ENCODE peak calls at places on chromosomes 6 and 20, in nine cellular contexts. B, P, W, J, D, A, G, V and Q are unnamed samples.

GRCh38 chr20:62319346-62319909 is 16.6 kb downstream of the ADRM1 start:
- DNase-seq in B (no peak), P (no peak), W (no peak), J (no peak), D (no peak), A (no peak), G (no peak), V (no peak), Q (no peak)

GRCh38 chr6:69601132-69601531 is 195.7 kb downstream of the LMBRD1 start:
- DNase-seq in B (no peak), P (no peak), W (no peak), J (no peak), D (no peak), A (no peak), G (no peak), V (peak; percentile 27), Q (no peak)

GRCh38 chr6:66336171-66336570 is 629.1 kb upstream of the EYS start:
- DNase-seq in B (no peak), P (no peak), W (no peak), J (no peak), D (no peak), A (no peak), G (no peak), V (no peak), Q (no peak)

GRCh38 chr20:43948455-43948854 is 33.8 kb downstream of the TOX2 start:
- DNase-seq in B (no peak), P (no peak), W (no peak), J (no peak), D (no peak), A (no peak), G (no peak), V (no peak), Q (no peak)

GRCh38 chr20:32984196-32984595 is 20.0 kb downstream of the SUN5 start:
- DNase-seq in B (no peak), P (no peak), W (no peak), J (no peak), D (no peak), A (no peak), G (no peak), V (no peak), Q (no peak)

GRCh38 chr6:34638834-34639736 is 57.5 kb downstream of the ILRUN start:
- DNase-seq in B (no peak), P (no peak), W (no peak), J (no peak), D (no peak), A (no peak), G (no peak), V (no peak), Q (no peak)

GRCh38 chr6:106724848-106725247 is 95.5 kb downstream of the QRSL1 start:
- DNase-seq in B (no peak), P (no peak), W (no peak), J (no peak), D (no peak), A (no peak), G (no peak), V (no peak), Q (no peak)

GRCh38 chr6:89411019-89411268 is 1.1 kb downstream of the RRAGD start:
- DNase-seq in B (peak; percentile 28), P (no peak), W (no peak), J (no peak), D (no peak), A (peak; percentile 57), G (no peak), V (peak; percentile 58), Q (no peak)

GRCh38 chr6:71584712-71585436 is 296.3 kb downstream of the OGFRL1 start:
- DNase-seq in B (no peak), P (no peak), W (no peak), J (no peak), D (no peak), A (no peak), G (no peak), V (no peak), Q (peak; percentile 20)

GRCh38 chr20:44460795-44461141 is 14.9 kb upstream of the TTPAL start:
- DNase-seq in B (no peak), P (peak; percentile 23), W (peak; percentile 46), J (no peak), D (peak; percentile 31), A (no peak), G (no peak), V (no peak), Q (no peak)

GRCh38 chr6:15943423-15943822 is 185.5 kb upstream of the MYLIP start:
- DNase-seq in B (no peak), P (no peak), W (no peak), J (no peak), D (no peak), A (no peak), G (no peak), V (no peak), Q (no peak)

GRCh38 chr6:134310206-134310605 is 7.7 kb downstream of the SGK1 start:
- DNase-seq in B (no peak), P (peak; percentile 35), W (no peak), J (no peak), D (no peak), A (no peak), G (no peak), V (no peak), Q (no peak)

GRCh38 chr6:157953580-157954091 is 28.0 kb upstream of the SYNJ2 start:
- DNase-seq in B (no peak), P (no peak), W (no peak), J (no peak), D (no peak), A (no peak), G (no peak), V (no peak), Q (no peak)

GRCh38 chr6:146258206-146258605 is 229.3 kb downstream of the GRM1 start:
- DNase-seq in B (no peak), P (no peak), W (no peak), J (no peak), D (no peak), A (no peak), G (no peak), V (no peak), Q (no peak)

GRCh38 chr20:2799688-2800589 is 488 bp downstream of the CPXM1 start:
- DNase-seq in B (no peak), P (peak; percentile 7), W (peak; percentile 66), J (peak; percentile 41), D (no peak), A (no peak), G (no peak), V (no peak), Q (peak; percentile 68)

GRCh38 chr6:57027301-57027700 is 19.2 kb upstream of the KIAA1586 start:
- DNase-seq in B (no peak), P (no peak), W (no peak), J (no peak), D (no peak), A (no peak), G (no peak), V (no peak), Q (no peak)

GRCh38 chr6:82331031-82331773 is 32.4 kb upstream of the TPBG start:
- DNase-seq in B (no peak), P (peak; percentile 42), W (peak; percentile 37), J (no peak), D (no peak), A (no peak), G (no peak), V (no peak), Q (no peak)

GRCh38 chr20:53981752-53982437 is 88.5 kb downstream of the BCAS1 start:
- DNase-seq in B (no peak), P (no peak), W (no peak), J (no peak), D (no peak), A (no peak), G (no peak), V (no peak), Q (no peak)

GRCh38 chr20:49397525-49397924 is 84.9 kb downstream of the KCNB1 start:
- DNase-seq in B (peak; percentile 43), P (peak; percentile 25), W (no peak), J (no peak), D (no peak), A (no peak), G (no peak), V (no peak), Q (no peak)
- H3K27ac ChIP-seq in B (no peak overlapping the region), P (no peak overlapping the region), W (no peak overlapping the region), J (no peak overlapping the region), D (no peak overlapping the region), A (no peak overlapping the region), G (no peak overlapping the region), V (no peak overlapping the region), Q (no peak overlapping the region)

DNA sequence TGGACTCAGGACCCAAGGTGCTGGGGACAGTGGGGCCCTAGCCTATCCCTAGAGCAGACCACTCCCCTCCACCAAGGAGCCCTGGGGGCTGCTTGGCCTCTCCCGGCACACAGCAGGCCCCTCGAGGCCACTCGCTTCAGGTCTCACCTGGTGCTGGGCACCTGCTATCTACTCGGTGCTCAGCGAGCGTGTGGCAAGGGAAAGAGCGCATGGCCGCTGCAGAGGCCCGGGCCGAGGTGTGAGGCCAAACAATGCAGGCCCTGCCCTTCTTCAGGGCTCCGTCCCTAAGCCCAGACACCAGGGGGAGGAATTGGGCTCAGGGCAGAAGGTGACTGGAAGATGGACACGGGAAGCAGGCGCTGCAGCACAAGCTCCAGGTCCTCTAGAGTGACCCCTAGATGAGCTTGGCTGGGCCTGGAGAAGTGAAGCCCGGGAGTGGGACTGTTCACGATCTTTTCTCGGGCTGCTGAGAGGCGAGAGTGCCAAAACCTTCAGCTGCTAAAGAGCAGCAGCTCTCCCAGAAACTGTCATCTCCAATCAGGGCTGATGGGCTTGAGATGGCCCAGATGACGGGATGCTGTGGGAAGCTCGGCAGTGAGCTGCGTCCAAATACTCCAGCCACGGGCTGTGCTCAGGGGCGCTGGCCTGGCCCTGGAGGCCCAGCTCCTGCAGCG is 43.9 kb downstream of the APCDD1L start:
- DNase-seq in B (peak; percentile 67), P (peak; percentile 15), W (no peak), J (no peak), D (no peak), A (no peak), G (peak; percentile 81), V (no peak), Q (peak; percentile 89)
- H3K27ac ChIP-seq in B (peak overlapping the region; percentile 24), P (no peak overlapping the region), W (no peak overlapping the region), J (no peak overlapping the region), D (no peak overlapping the region), A (no peak overlapping the region), G (peak overlapping the region; percentile 26), V (no peak overlapping the region), Q (no peak overlapping the region)

DNA sequence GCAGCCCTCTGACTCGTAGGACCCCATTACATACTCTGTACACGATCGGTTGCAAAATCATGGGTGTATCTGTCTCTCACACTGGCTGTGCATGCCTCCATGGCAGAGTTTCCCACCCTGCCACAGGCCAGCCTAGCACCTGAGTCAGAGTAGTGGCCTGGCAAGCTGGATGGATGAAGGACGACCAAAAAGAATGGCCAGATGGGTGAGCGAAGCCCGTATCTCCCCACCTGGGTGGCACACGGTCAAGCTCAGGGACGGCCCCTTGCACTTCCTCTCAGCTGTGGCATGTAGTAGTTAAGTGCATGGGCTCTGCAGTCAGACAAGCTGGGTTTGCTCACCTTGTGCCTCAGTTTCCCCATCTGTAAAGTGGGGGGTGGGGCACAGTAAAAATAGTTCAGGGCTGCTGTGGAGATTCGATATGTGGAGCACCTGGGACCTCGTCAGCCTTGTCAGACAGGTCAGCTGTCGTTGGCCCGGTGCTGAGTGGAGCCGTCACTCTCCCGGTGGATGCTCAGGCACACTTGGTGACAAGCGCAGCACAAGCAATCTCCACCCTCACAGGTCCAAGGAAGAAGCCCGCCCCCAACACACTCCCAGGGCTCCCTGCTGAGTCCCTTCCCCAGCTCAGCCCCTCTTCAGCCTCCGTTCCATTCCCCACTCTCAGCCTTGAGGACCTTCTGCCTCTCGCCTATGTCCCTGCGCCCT is 12.6 kb downstream of the CPNE5 start:
- DNase-seq in B (no peak), P (peak; percentile 16), W (no peak), J (no peak), D (no peak), A (no peak), G (no peak), V (no peak), Q (no peak)
- H3K27ac ChIP-seq in B (peak overlapping the region; percentile 86), P (no peak overlapping the region), W (no peak overlapping the region), J (peak overlapping the region; percentile 67), D (no peak overlapping the region), A (peak overlapping the region; percentile 5), G (no peak overlapping the region), V (no peak overlapping the region), Q (no peak overlapping the region)

GRCh38 chr6:152232494-152233151 is 404.5 kb downstream of the SYNE1 start:
- DNase-seq in B (no peak), P (peak; percentile 67), W (no peak), J (no peak), D (no peak), A (no peak), G (no peak), V (no peak), Q (peak; percentile 59)
- H3K27ac ChIP-seq in B (peak overlapping the region; percentile 58), P (peak overlapping the region; percentile 2), W (no peak overlapping the region), J (no peak overlapping the region), D (no peak overlapping the region), A (peak overlapping the region; percentile 62), G (peak overlapping the region; percentile 7), V (no peak overlapping the region), Q (no peak overlapping the region)